ENCODE peak calls at places on chromosomes 4 and X, in five cellular contexts. A is endodermal cell, W is breast epithelium, O is psoas muscle, I is mucosa of descending colon. B is an unnamed sample. For H3K36me3 and H3K4me1, the result is how much of the 10 kb centered on the place peaks cover.

GRCh38 chr4:18844726-18845125 is 823.2 kb upstream of the LCORL start:
- DNase-seq in W (no peak), I (no peak), O (no peak), A (no peak), B (no peak)

GRCh38 chr4:89653012-89653411 is 183.9 kb downstream of the SNCA start:
- DNase-seq in O (no peak), I (no peak), A (no peak), W (no peak), B (no peak)

GRCh38 chrX:139762400-139763183 is 54.6 kb upstream of the MCF2 start:
- DNase-seq in I (no peak), W (no peak), O (peak), A (no peak), B (no peak)

GRCh38 chrX:150225266-150225665 is 137.9 kb upstream of the MAMLD1 start:
- DNase-seq in W (no peak), A (no peak), O (no peak), I (no peak), B (no peak)

GRCh38 chr4:37653601-37654000 is 32.6 kb downstream of the RELL1 start:
- DNase-seq in A (peak), W (no peak), I (no peak), O (no peak), B (no peak)

GRCh38 chr4:126762651-126763247 is 870.0 kb upstream of the INTU start:
- DNase-seq in O (no peak), I (no peak), W (no peak), A (no peak), B (no peak)

GRCh38 chr4:185086053-185086452 is 57.0 kb upstream of the SLC25A4 start:
- DNase-seq in I (no peak), A (peak), O (no peak), W (no peak), B (no peak)

GRCh38 chr4:150248181-150248580 is 169.9 kb downstream of the DCLK2 start:
- DNase-seq in A (no peak), O (no peak), I (no peak), W (no peak), B (no peak)

GRCh38 chr4:68906238-68907137 is 45.1 kb downstream of the UGT2A3 start:
- DNase-seq in A (peak), O (no peak), W (no peak), I (peak), B (no peak)

GRCh38 chrX:56029188-56029587 is 203.0 kb upstream of the KLF8 start:
- DNase-seq in O (no peak), I (no peak), W (no peak), A (no peak), B (no peak)

GRCh38 chr4:15003891-15004700 is 1.8 kb downstream of the CPEB2 start:
- DNase-seq in W (peak), A (peak), O (peak), I (peak), B (peak)

GRCh38 chr4:184937745-184938144 is 80.5 kb upstream of the HELT start:
- DNase-seq in A (no peak), I (peak), W (no peak), O (no peak), B (no peak)

GRCh38 chr4:113725963-113726362 is 35.6 kb downstream of the CAMK2D start:
- DNase-seq in A (no peak), W (no peak), I (no peak), O (no peak), B (no peak)

GRCh38 chr4:32429151-32429550 is 1709.0 kb downstream of the PCDH7 start:
- DNase-seq in O (no peak), I (no peak), A (no peak), W (no peak), B (no peak)

GRCh38 chr4:1333256-1333655 is 13.8 kb upstream of the UVSSA start:
- DNase-seq in A (no peak), I (no peak), W (no peak), O (no peak), B (peak)

GRCh38 chr4:1330761-1331590 is 16.0 kb upstream of the UVSSA start:
- DNase-seq in W (no peak), O (peak), A (no peak), I (no peak), B (no peak)

GRCh38 chr4:1334579-1334895 is 12.5 kb upstream of the UVSSA start:
- DNase-seq in I (no peak), W (no peak), A (no peak), O (no peak), B (no peak)

GRCh38 chr4:1331591-1332353 is 15.2 kb upstream of the UVSSA start:
- DNase-seq in I (no peak), O (peak), A (no peak), W (no peak), B (no peak)

DNA sequence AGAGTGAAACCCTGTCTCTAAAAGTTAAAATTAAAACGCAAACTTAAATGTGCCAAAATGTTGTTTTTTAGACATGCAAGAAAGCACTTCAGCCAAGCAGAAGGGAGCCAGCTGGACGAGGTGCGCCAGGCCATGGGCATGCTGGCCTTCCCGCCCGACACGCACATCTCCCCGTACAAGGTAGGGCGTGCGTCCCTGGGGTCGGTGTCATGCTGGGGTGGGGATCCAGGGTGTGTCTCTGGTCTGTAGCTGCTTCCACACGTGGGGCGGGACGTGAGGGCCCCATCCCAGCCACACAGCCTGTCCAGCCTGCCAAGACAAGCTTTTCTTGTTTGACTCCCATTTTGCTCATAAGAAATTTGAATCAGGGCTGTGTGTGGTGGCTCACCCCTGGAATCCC is 14.3 kb upstream of the UVSSA start:
- DNase-seq in I (no peak), O (no peak), W (no peak), A (no peak), B (peak)
- H3K36me3 ChIP-seq in I (under half), O (half or more), W (under half), A (under half), B (half or more)

GRCh38 chr4:169122405-169122804 is 112.3 kb upstream of the CBR4 start:
- DNase-seq in I (no peak), A (no peak), W (no peak), O (no peak), B (no peak)
- H3K4me1 ChIP-seq in I (under half), A (under half), W (under half), O (under half), B (under half)

DNA sequence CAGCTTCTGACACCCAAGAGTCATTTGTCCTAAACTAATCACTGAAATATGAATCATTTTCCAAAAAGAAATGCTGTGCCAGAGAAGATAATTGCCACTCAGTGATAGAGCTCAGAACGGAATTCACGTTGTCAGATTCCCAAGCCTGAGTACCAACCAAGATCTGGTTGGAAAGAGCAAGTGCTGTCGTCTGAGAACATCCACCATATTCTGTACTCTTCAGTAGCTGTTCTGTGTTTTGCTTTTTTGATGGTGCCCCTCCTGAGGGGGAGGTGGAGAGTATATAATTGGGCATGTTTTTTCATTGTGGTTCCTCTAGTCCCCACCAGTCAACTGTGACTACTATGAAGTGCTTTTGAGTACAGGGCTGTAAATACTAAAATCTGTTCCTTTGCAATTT is 13.2 kb downstream of the RUFY3 start:
- DNase-seq in O (no peak), A (no peak), I (no peak), W (no peak), B (no peak)
- H3K36me3 ChIP-seq in O (under half), A (under half), I (under half), W (under half), B (under half)

DNA sequence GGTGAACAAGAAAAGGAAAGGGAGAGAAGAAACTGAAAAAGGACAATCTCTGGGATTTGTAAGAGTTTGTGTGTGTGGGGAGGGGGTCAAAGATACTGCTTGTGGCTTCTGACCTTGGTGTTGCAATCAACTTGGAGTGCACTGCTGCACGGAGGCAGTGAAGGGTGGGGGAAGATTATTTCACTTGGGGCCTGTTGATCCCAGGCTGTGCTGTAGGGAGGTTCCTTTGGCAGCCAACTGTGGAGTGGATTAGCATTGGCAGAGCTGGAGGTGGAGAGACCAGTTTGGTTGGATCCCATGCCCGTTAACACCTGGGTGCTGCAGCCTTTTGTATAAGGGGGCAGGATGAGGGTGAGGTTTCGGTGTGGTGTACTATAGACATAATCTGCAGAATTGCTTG is 38.2 kb downstream of the AFF1 start:
- DNase-seq in I (peak), W (peak), A (peak), O (no peak), B (peak)
- H3K4me1 ChIP-seq in I (under half), W (under half), A (under half), O (under half), B (half or more)

DNA sequence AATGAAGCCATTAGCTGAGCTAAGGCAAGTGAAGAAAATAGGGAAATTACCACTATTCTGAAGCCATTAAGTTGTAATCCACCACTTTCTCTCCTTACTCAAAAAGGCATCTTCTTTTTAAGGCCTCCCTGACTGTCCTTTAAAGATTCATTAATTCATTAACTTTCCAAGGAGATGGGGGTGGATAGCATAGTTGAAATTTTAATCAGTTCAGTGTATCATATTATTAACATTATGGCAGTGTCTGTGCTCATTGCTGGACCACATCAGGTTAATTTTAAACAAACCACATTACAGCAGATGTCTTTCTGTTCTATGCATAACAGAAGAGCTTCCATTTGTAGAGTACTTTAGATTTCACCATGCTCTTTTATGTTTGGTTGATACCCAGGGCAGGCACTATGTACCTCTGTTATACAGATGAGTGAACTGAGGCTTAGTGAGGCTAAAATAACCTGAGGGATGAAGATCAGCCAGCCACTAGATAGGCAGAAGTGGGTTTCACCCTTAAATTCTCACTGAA is 41.1 kb downstream of the AFF2 start:
- DNase-seq in W (no peak), I (no peak), O (no peak), A (no peak), B (no peak)
- H3K36me3 ChIP-seq in W (under half), I (under half), O (under half), A (under half), B (under half)

DNA sequence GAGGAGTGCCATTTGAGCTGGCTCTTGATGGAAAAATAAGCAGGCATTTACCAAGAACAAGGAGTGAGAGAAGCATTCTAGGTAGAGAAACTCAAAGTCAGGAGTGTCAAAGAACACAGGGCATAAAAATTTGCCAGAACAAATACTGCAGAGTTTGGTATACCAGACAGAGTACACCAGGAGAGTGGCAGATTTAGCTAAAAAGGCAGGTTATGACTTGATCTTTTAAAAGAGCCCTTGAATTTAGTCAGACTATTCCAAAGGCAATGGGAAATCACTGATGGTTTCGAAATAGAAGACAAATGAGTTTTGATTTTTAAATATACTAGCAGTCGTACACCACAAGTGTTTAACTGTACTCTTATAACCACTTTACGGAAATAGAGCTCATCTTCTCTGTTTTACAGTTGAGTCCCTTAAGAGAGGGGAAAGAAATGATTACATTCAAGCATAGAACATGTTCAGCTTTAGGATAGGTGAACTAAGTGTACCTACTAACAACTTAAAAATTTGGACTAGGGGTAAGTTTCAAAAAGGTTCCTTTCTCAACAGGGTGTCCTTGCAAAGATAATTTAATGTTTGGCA is 10.2 kb downstream of the UBE2D3 start:
- DNase-seq in O (no peak), W (no peak), I (no peak), A (no peak), B (no peak)
- H3K4me1 ChIP-seq in O (half or more), W (under half), I (half or more), A (under half), B (half or more)

B was measured in lower lobe of right lung.